ENCODE peak calls at places on chromosomes 12 and 14, in ten cellular contexts. D is astrocyte of the hippocampus; T is activated T-cell treated with anti-CD3 and anti-CD28 coated beads, Interleukin-2, amount 50 U/mL, for 72 hours; Q is uterus; M is C1 segment of cervical spinal cord; E is astrocyte of the spinal cord; S is A549; L is left cardiac atrium; O is Peyer's patch; A is heart left ventricle. W is an unnamed sample.

GRCh38 chr14:22185191-22185590 is 403.8 kb downstream of the DAD1 start:
- DNase-seq in D (no peak), E (peak), M (no peak), T (no peak), S (no peak), L (no peak), Q (no peak), A (no peak), O (no peak), W (peak)

GRCh38 chr12:66831495-66831894 is 152.6 kb upstream of the GRIP1 start:
- DNase-seq in T (no peak), S (no peak), M (no peak), L (no peak), O (no peak), D (no peak), Q (no peak), A (no peak), E (no peak), W (no peak)

GRCh38 chr12:109112720-109113465 is 3.5 kb upstream of the ACACB start:
- DNase-seq in S (no peak), E (no peak), Q (no peak), O (no peak), T (no peak), L (no peak), D (no peak), A (no peak), M (no peak), W (no peak)

GRCh38 chr14:85565862-85566296 is 35.9 kb downstream of the FLRT2 start:
- DNase-seq in L (no peak), O (no peak), S (no peak), T (no peak), E (peak), A (no peak), Q (no peak), M (no peak), D (peak), W (no peak)

GRCh38 chr12:77364400-77364799 is 299.0 kb upstream of the E2F7 start:
- DNase-seq in T (no peak), D (no peak), E (no peak), S (no peak), L (no peak), O (no peak), M (no peak), Q (no peak), A (no peak), W (no peak)

GRCh38 chr14:58969951-58970751 is 218.3 kb upstream of the DAAM1 start:
- DNase-seq in O (no peak), A (no peak), D (peak), M (no peak), E (peak), T (no peak), Q (no peak), L (no peak), S (no peak), W (no peak)

GRCh38 chr12:51932218-51933076 is 19.1 kb upstream of the ACVR1B start:
- DNase-seq in D (no peak), A (no peak), E (no peak), S (no peak), T (no peak), L (no peak), Q (peak), O (no peak), M (no peak), W (no peak)

GRCh38 chr12:6267007-6267721 is 43.3 kb upstream of the PLEKHG6 start:
- DNase-seq in D (peak), T (peak), M (no peak), Q (no peak), S (no peak), A (no peak), O (peak), L (no peak), E (no peak), W (peak)

GRCh38 chr12:19042196-19042595 is 87.3 kb upstream of the PLEKHA5 start:
- DNase-seq in L (no peak), E (no peak), S (no peak), T (no peak), D (no peak), A (no peak), M (no peak), Q (no peak), O (no peak), W (no peak)

W was measured in ACHN.